ENCODE peak calls at places on chromosomes 13 and 19, in eight cellular contexts. L is nucleus accumbens, J is caudate nucleus, C is GM19239, N is endodermal cell, G is AG09319, V is SHP77, Q is IMR-90. Z is an unnamed sample.

GRCh38 chr13:104962411-104962810 is 1573.1 kb downstream of the EFNB2 start:
- DNase-seq in L (no peak), J (no peak), C (no peak), N (no peak), G (no peak), V (no peak), Q (no peak), Z (no peak)

GRCh38 chr19:19171110-19171672 is 1.1 kb upstream of the MEF2B start:
- DNase-seq in L (no peak), J (no peak), C (no peak), N (no peak), G (no peak), V (no peak), Q (no peak), Z (no peak)

GRCh38 chr19:37594982-37595382 is 306 bp downstream of the ZNF540 start:
- DNase-seq in L (no peak), J (no peak), C (no peak), N (no peak), G (no peak), V (peak), Q (peak), Z (peak)

GRCh38 chr13:44843403-44843802 is 145.9 kb downstream of the NUFIP1 start:
- DNase-seq in L (no peak), J (no peak), C (no peak), N (no peak), G (no peak), V (no peak), Q (peak), Z (no peak)

GRCh38 chr19:12052057-12052570 is 647 bp downstream of the ZNF878 start:
- DNase-seq in L (no peak), J (no peak), C (no peak), N (no peak), G (no peak), V (no peak), Q (peak), Z (no peak)

GRCh38 chr13:109785892-109786450 is 412 bp downstream of the IRS2 start:
- DNase-seq in L (no peak), J (no peak), C (no peak), N (no peak), G (no peak), V (no peak), Q (no peak), Z (no peak)

GRCh38 chr19:1511318-1511988 is 1.4 kb downstream of the ADAMTSL5 start:
- DNase-seq in L (no peak), J (no peak), C (no peak), N (no peak), G (no peak), V (no peak), Q (no peak), Z (no peak)

GRCh38 chr13:87777395-87777794 is 106.2 kb downstream of the SLITRK5 start:
- DNase-seq in L (no peak), J (no peak), C (no peak), N (peak), G (no peak), V (peak), Q (no peak), Z (no peak)

GRCh38 chr13:33455291-33455690 is 169.7 kb upstream of the STARD13 start:
- DNase-seq in L (no peak), J (no peak), C (no peak), N (no peak), G (no peak), V (no peak), Q (no peak), Z (no peak)

Z was measured in dorsolateral prefrontal cortex.